ENCODE peak calls at places on chromosomes 3 and 15, in six cellular contexts. K, C, Q, Y, V and T are unnamed samples.

GRCh38 chr3:176690470-176690869 is 506.8 kb downstream of the TBL1XR1 start:
- DNase-seq in K (no peak), C (no peak), Q (no peak), Y (no peak), V (no peak), T (no peak)

GRCh38 chr3:29643034-29643425 is 362.2 kb downstream of the RBMS3 start:
- DNase-seq in K (no peak), C (no peak), Q (no peak), Y (no peak), V (no peak), T (no peak)

GRCh38 chr15:42150246-42150970 is 6.0 kb downstream of the PLA2G4F start:
- DNase-seq in K (no peak), C (no peak), Q (no peak), Y (no peak), V (no peak), T (no peak)

GRCh38 chr3:41198526-41198925 is 779 bp upstream of the CTNNB1 start:
- DNase-seq in K (no peak), C (no peak), Q (peak), Y (no peak), V (peak), T (no peak)

GRCh38 chr15:45402955-45403892 is 24.9 kb upstream of the GATM start:
- DNase-seq in K (peak), C (no peak), Q (peak), Y (no peak), V (peak), T (no peak)

GRCh38 chr15:90082140-90082713 is 20.0 kb downstream of the IDH2 start:
- DNase-seq in K (no peak), C (no peak), Q (peak), Y (no peak), V (no peak), T (no peak)

GRCh38 chr3:165837058-165837525 is at the start of gene BCHE:
- DNase-seq in K (no peak), C (no peak), Q (peak), Y (peak), V (peak), T (peak)

GRCh38 chr15:99485153-99485947 is 80.4 kb upstream of the MEF2A start:
- DNase-seq in K (no peak), C (no peak), Q (no peak), Y (no peak), V (no peak), T (no peak)

GRCh38 chr3:141292346-141293058 is 60.9 kb downstream of the PXYLP1 start:
- DNase-seq in K (no peak), C (no peak), Q (no peak), Y (no peak), V (no peak), T (no peak)

GRCh38 chr3:186209810-186210752 is 101.2 kb upstream of the ETV5 start:
- DNase-seq in K (peak), C (peak), Q (peak), Y (peak), V (peak), T (no peak)

GRCh38 chr15:29988689-29989088 is 94.1 kb upstream of the GOLGA8J start:
- DNase-seq in K (no peak), C (no peak), Q (peak), Y (no peak), V (no peak), T (no peak)

GRCh38 chr3:100717063-100717462 is 7.8 kb downstream of the TFG start:
- DNase-seq in K (no peak), C (no peak), Q (no peak), Y (no peak), V (no peak), T (no peak)

GRCh38 chr15:64305261-64305660 is 50.7 kb downstream of the CSNK1G1 start:
- DNase-seq in K (no peak), C (no peak), Q (no peak), Y (peak), V (no peak), T (no peak)

GRCh38 chr3:137471130-137471529 is 293.0 kb upstream of the SOX14 start:
- DNase-seq in K (no peak), C (no peak), Q (no peak), Y (no peak), V (no peak), T (no peak)

GRCh38 chr3:179179979-179180758 is 32.0 kb downstream of the PIK3CA start:
- DNase-seq in K (no peak), C (no peak), Q (peak), Y (no peak), V (no peak), T (no peak)

GRCh38 chr15:40103864-40104271 is 4.8 kb downstream of the BMF start:
- DNase-seq in K (no peak), C (no peak), Q (no peak), Y (no peak), V (peak), T (no peak)

GRCh38 chr3:62201438-62202035 is 171.8 kb downstream of the FEZF2 start:
- DNase-seq in K (peak), C (peak), Q (peak), Y (no peak), V (no peak), T (peak)

GRCh38 chr3:99532246-99532645 is 106.1 kb upstream of the COL8A1 start:
- DNase-seq in K (peak), C (peak), Q (peak), Y (peak), V (peak), T (peak)

GRCh38 chr3:155147588-155147987 is 67.5 kb downstream of the MME start:
- DNase-seq in K (no peak), C (no peak), Q (no peak), Y (no peak), V (no peak), T (no peak)

GRCh38 chr3:139597947-139598346 is 58.4 kb upstream of the RBP1 start:
- DNase-seq in K (no peak), C (no peak), Q (no peak), Y (no peak), V (no peak), T (no peak)

GRCh38 chr3:52402706-52403270 is 42.1 kb downstream of the SEMA3G start:
- DNase-seq in K (no peak), C (no peak), Q (no peak), Y (no peak), V (peak), T (no peak)

GRCh38 chr15:47652853-47653243 is 64.5 kb upstream of the SEMA6D start:
- DNase-seq in K (no peak), C (no peak), Q (no peak), Y (no peak), V (no peak), T (no peak)

GRCh38 chr3:124639406-124640237 is 90.6 kb upstream of the UMPS start:
- DNase-seq in K (no peak), C (no peak), Q (no peak), Y (no peak), V (no peak), T (no peak)

GRCh38 chr15:58065445-58066041 is at the start of gene ALDH1A2:
- DNase-seq in K (no peak), C (no peak), Q (no peak), Y (no peak), V (peak), T (no peak)

GRCh38 chr3:105806361-105806760 is 62.5 kb downstream of the CBLB start:
- DNase-seq in K (peak), C (no peak), Q (peak), Y (no peak), V (no peak), T (no peak)

GRCh38 chr3:153180860-153181372 is 18.9 kb downstream of the RAP2B start:
- DNase-seq in K (no peak), C (no peak), Q (no peak), Y (no peak), V (no peak), T (no peak)

GRCh38 chr3:54870423-54870822 is 57.4 kb downstream of the LRTM1 start:
- DNase-seq in K (peak), C (peak), Q (peak), Y (no peak), V (no peak), T (peak)

GRCh38 chr3:55191911-55192787 is 264.3 kb upstream of the LRTM1 start:
- DNase-seq in K (peak), C (peak), Q (peak), Y (no peak), V (no peak), T (peak)

GRCh38 chr15:62935300-62936081 is 107.1 kb upstream of the TPM1 start:
- DNase-seq in K (no peak), C (no peak), Q (no peak), Y (no peak), V (no peak), T (no peak)

GRCh38 chr3:149535395-149535685 is 60.8 kb downstream of the TM4SF4 start:
- DNase-seq in K (no peak), C (no peak), Q (no peak), Y (no peak), V (no peak), T (no peak)

GRCh38 chr3:173920386-173920785 is 522.8 kb downstream of the NLGN1 start:
- DNase-seq in K (no peak), C (peak), Q (no peak), Y (no peak), V (no peak), T (no peak)

GRCh38 chr3:4067893-4068292 is 235.3 kb upstream of the SETMAR start:
- DNase-seq in K (no peak), C (no peak), Q (no peak), Y (no peak), V (no peak), T (no peak)

GRCh38 chr3:55157736-55158135 is 229.9 kb upstream of the LRTM1 start:
- DNase-seq in K (no peak), C (no peak), Q (peak), Y (no peak), V (no peak), T (no peak)

GRCh38 chr15:101694261-101694660 is 30.0 kb downstream of the TARS3 start:
- DNase-seq in K (no peak), C (no peak), Q (no peak), Y (no peak), V (no peak), T (no peak)

GRCh38 chr15:40274350-40275274 is 8.3 kb downstream of the ANKRD63 start:
- DNase-seq in K (peak), C (peak), Q (peak), Y (no peak), V (peak), T (peak)

GRCh38 chr15:75801859-75802593 is 41.2 kb upstream of the UBE2Q2 start:
- DNase-seq in K (peak), C (peak), Q (peak), Y (peak), V (peak), T (peak)
- H3K4me3 ChIP-seq in K (peak), C (peak), Q (peak), Y (no peak), V (no peak), T (peak)

GRCh38 chr3:38468811-38469210 is 15.1 kb downstream of the ACVR2B start:
- DNase-seq in K (no peak), C (no peak), Q (no peak), Y (no peak), V (no peak), T (no peak)

GRCh38 chr3:38460377-38461085 is 6.8 kb downstream of the ACVR2B start:
- DNase-seq in K (no peak), C (no peak), Q (no peak), Y (no peak), V (no peak), T (no peak)

GRCh38 chr3:38469852-38470251 is 16.2 kb downstream of the ACVR2B start:
- DNase-seq in K (no peak), C (no peak), Q (no peak), Y (no peak), V (no peak), T (no peak)

GRCh38 chr3:38461086-38461390 is 7.3 kb downstream of the ACVR2B start:
- DNase-seq in K (no peak), C (no peak), Q (no peak), Y (no peak), V (no peak), T (no peak)

DNA sequence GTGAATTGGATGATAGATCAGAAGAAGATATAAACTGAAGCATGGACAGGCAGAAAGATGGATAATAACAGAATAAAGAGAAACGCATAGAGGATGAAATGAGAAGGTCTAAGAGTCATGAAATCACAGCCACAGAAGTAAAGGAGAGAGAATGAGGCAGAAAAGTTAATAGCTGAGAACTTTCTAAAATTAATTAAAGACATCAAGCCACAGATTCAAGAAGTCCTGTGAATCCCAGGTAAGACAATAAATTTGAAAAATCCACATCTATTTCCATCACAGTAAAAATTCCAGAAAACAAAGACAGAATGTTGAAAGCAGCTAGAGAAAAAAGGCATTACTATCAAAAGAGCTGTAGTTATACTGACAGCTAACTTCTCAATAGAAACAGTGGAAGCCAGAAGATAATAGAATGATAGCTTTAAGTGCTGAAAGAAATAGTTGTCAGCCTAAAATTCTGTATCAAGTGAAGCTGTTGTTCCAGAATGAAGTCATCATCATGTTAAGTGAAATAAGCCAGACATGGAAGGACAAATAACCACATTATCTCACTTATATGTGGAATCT is 12.0 kb downstream of the ACVR2B start:
- DNase-seq in K (no peak), C (no peak), Q (no peak), Y (no peak), V (no peak), T (no peak)
- H3K4me3 ChIP-seq in K (no peak), C (no peak), Q (no peak), Y (no peak), V (no peak), T (no peak)

DNA sequence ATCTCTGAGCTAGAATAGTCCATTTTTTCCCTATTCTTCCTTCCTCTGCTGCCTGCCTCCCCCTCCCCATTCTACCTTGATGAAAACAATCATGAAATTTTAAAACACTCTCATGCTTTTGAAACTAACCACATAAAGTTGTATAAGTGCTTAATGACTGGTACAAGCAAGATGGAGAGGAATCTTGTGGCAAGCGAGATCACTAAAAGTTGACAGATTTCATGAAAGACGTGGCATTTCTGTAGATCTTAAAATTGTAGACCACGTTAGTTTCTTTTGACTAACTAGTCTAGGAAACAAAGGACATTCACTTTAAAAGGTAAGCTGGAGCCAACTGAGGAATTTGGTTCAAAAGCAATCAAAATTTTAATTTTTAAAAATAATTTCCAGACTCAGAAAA is 35.4 kb downstream of the HHLA2 start:
- DNase-seq in K (no peak), C (no peak), Q (no peak), Y (no peak), V (no peak), T (no peak)
- H3K4me3 ChIP-seq in K (no peak), C (no peak), Q (no peak), Y (no peak), V (no peak), T (no peak)

GRCh38 chr3:151087648-151088047 is 2.2 kb downstream of the MED12L start:
- DNase-seq in K (no peak), C (no peak), Q (no peak), Y (no peak), V (no peak), T (no peak)
- H3K4me3 ChIP-seq in K (no peak), C (no peak), Q (no peak), Y (peak), V (no peak), T (no peak)

GRCh38 chr15:43198992-43199391 is 13.8 kb downstream of the CCNDBP1 start:
- DNase-seq in K (no peak), C (no peak), Q (no peak), Y (no peak), V (no peak), T (no peak)
- H3K4me3 ChIP-seq in K (no peak), C (no peak), Q (no peak), Y (no peak), V (no peak), T (no peak)

DNA sequence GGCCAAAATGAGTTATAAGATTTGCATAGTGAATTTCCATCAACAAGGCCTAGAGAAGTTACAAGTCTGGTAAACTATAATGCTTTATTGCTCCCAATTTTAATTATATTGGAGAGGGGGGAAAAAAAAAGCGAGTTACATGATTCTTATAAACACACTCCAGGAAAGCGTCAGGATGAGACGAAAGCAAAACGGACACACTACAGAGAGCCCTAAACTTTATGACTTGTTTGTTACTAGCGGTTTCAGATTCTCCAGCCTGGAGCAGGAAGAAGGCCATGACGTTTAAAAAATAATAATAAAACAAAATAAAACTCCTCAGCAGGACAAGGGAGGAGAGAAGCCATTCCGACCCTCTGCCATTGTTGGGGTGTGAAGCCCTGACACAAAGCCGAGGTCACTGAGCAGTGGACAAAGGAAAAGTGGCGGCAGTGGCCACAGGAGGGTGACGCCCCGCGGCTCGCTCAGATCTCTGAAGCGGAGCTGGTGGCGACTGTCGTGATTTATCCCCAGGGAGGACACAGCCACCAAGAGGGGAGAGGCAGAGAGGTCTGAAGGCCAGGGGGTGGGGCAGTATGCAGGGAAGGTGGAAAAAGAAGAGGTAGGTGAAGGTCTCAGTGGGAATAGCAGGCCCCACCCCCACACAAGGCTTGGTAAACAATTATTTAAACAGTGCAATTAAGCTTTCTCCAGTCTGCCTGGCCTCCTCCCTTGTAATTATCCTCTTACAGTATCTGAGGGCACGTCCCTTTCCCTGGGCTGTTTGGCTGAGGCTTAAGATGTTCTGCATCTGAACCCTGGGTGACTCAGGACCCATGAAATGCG is 45.3 kb downstream of the ADAMTS9 start:
- DNase-seq in K (no peak), C (no peak), Q (no peak), Y (no peak), V (no peak), T (no peak)
- H3K4me3 ChIP-seq in K (no peak), C (no peak), Q (no peak), Y (no peak), V (no peak), T (no peak)